ENCODE peak calls at places on chromosomes 4 and X, in nine cellular contexts. R, C, X, G, I, N, Q, Z and B are unnamed samples.

GRCh38 chrX:103170216-103170615 is 44.7 kb upstream of the BEX4 start:
- DNase-seq in I (peak), N (no peak), Q (no peak), C (no peak), Z (no peak), G (no peak), R (peak), X (no peak), B (no peak)

GRCh38 chr4:122364700-122365404 is 14.0 kb upstream of the ADAD1 start:
- DNase-seq in Z (no peak), G (no peak), N (no peak), R (no peak), C (no peak), I (no peak), Q (no peak), X (no peak), B (no peak)

GRCh38 chr4:157837071-157837470 is 335.8 kb downstream of the GASK1B start:
- DNase-seq in I (no peak), Z (no peak), N (no peak), R (no peak), C (no peak), X (no peak), Q (no peak), G (no peak), B (no peak)

GRCh38 chr4:185774815-185775684 is 36.9 kb downstream of the SORBS2 start:
- DNase-seq in X (peak), G (peak), Q (peak), C (peak), Z (peak), N (no peak), I (peak), R (peak), B (no peak)

GRCh38 chrX:2401201-2401589 is 99.6 kb downstream of the DHRSX start:
- DNase-seq in X (no peak), R (peak), I (peak), Z (no peak), C (no peak), N (no peak), G (peak), Q (no peak), B (no peak)

GRCh38 chrX:87045352-87045751 is 472.2 kb upstream of the KLHL4 start:
- DNase-seq in I (no peak), Q (no peak), G (no peak), X (no peak), N (no peak), C (no peak), Z (no peak), R (no peak), B (no peak)

GRCh38 chr4:152620218-152620617 is 59.6 kb downstream of the TMEM154 start:
- DNase-seq in Z (no peak), R (no peak), G (no peak), C (no peak), X (no peak), I (no peak), Q (no peak), N (no peak), B (no peak)

GRCh38 chr4:172648471-172648870 is 520.1 kb upstream of the GALNT7 start:
- DNase-seq in G (no peak), N (no peak), X (no peak), C (no peak), Z (no peak), Q (no peak), I (no peak), R (peak), B (no peak)

GRCh38 chr4:11469900-11470708 is 41.4 kb upstream of the HS3ST1 start:
- DNase-seq in C (no peak), G (no peak), X (no peak), I (no peak), R (peak), N (no peak), Z (no peak), Q (no peak), B (no peak)

DNA sequence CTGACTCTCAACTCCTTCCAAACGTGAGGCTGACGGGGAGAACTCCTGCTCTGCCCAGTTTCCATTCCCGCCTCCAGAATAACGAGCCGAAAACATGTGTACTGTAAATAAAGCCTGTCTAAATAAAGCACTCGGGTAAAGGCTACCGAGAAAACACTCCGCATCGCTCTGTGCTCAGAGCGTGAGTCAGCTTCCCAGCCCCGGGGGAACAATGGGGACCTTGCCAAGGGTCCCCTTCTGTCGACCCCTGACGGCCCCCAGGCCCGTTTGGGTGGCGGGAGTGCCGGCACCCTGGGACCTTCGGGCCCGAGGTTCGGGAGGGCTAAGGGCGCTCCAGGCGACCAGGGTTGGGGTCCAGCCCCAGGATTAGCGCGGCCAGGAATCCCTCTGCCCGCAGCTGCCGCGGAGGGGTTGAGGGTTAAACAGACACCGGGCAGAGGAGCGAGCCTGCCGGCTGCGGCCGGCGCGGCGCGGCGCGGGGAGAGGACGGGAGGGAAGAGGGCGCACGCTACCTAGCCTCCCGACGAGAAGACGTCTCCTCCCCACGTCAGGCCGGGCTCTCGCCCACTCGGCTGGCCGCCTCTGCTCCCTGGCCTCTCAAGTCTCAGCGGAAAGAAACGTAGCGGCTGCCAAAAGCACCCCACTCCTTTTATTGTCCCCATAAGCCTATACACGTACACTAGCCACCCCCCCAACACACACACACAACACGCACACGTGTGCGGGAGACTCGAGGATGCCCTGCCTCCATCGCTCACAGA is 85.5 kb downstream of the BCOR start:
- DNase-seq in N (no peak), Q (peak), C (peak), G (no peak), I (peak), Z (peak), X (peak), R (peak), B (no peak)
- H3K4me3 ChIP-seq in N (no peak), Q (no peak), C (no peak), G (no peak), I (peak), Z (peak), X (peak), R (peak), B (peak)

GRCh38 chrX:148856505-148856904 is 356.1 kb downstream of the AFF2 start:
- DNase-seq in G (no peak), Q (no peak), X (no peak), C (no peak), R (no peak), Z (no peak), I (no peak), N (no peak), B (no peak)

GRCh38 chrX:148854351-148854750 is 353.9 kb downstream of the AFF2 start:
- DNase-seq in R (no peak), X (no peak), Z (no peak), I (peak), G (no peak), Q (no peak), N (no peak), C (peak), B (no peak)
- TF ChIP-seq CTCF in R (no peak), X (no peak), Z (no peak), I (no peak), G (no peak), Q (no peak), N (no peak), C (no peak), B (no peak)

DNA sequence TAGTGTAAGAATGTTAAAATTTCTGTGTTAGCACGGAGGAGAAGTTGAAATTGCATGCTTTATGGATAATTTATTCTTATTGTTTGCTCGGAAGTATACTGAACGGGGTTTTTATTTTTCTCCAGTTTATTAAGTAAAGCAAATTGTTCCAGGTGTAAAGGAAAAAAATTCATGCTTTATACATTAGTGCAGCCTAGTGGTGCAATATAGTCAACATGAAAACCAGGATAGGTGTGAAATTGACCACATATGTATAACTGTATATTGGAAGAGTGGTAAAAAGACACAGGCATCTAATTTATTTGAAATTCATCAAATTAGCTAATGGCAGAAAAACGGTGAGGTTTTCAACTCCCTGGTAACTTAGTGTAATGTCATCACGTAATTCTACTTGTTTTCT is 959 bp downstream of the BRS3 start:
- DNase-seq in R (peak), I (no peak), Z (no peak), N (no peak), X (no peak), G (no peak), Q (no peak), C (no peak), B (no peak)
- H3K4me3 ChIP-seq in R (no peak), I (no peak), Z (no peak), N (no peak), X (no peak), G (no peak), Q (no peak), C (no peak), B (no peak)

GRCh38 chrX:24396236-24396929 is 35.9 kb downstream of the SUPT20HL1 start:
- DNase-seq in R (no peak), Z (no peak), G (no peak), I (peak), X (no peak), C (peak), Q (no peak), N (no peak), B (no peak)

GRCh38 chrX:24392709-24393108 is 32.3 kb downstream of the SUPT20HL1 start:
- DNase-seq in G (no peak), C (peak), N (no peak), X (no peak), R (no peak), I (peak), Q (no peak), Z (peak), B (no peak)

GRCh38 chrX:24398766-24399165 is 38.3 kb downstream of the SUPT20HL1 start:
- DNase-seq in I (no peak), X (no peak), Z (no peak), C (no peak), N (no peak), G (no peak), Q (no peak), R (peak), B (no peak)

GRCh38 chrX:24396930-24397277 is 36.5 kb downstream of the SUPT20HL1 start:
- DNase-seq in R (no peak), Z (no peak), G (no peak), N (no peak), I (no peak), C (no peak), X (peak), Q (no peak), B (no peak)

DNA sequence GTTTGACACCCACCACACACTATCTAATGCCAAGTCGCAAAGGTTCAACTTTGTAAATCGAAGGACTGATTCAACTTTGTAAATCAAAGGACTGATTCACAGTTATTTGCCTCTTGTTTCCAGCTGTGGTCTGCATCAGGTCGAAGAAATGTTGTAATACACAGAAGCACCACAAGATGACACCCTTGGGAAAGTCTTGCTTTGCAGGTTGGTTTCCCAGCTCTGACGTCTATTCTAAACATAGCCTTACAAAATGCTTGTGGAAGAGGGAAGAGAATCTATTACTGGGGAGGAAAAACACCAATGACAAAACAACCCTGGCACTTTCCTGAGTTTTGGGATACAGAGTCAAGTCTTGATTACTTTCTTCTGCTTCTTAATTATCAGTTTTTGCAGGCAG is 35.3 kb downstream of the SUPT20HL1 start:
- DNase-seq in Z (peak), G (peak), I (peak), X (peak), Q (peak), C (peak), R (peak), N (peak), B (peak)
- TF ChIP-seq CTCF in Z (peak), G (peak), I (peak), X (peak), Q (peak), C (peak), R (peak), N (peak), B (peak)

GRCh38 chr4:95541889-95542607 is 6.7 kb downstream of the UNC5C start:
- DNase-seq in I (no peak), C (no peak), G (no peak), Z (no peak), R (no peak), X (no peak), Q (no peak), N (no peak), B (no peak)
- H3K4me3 ChIP-seq in I (no peak), C (peak), G (no peak), Z (no peak), R (no peak), X (peak), Q (no peak), N (peak), B (no peak)

GRCh38 chr4:15682340-15682725 is 706 bp downstream of the FAM200B start:
- DNase-seq in G (no peak), I (peak), R (peak), Z (no peak), Q (no peak), C (no peak), N (no peak), X (no peak), B (no peak)

GRCh38 chr4:15681067-15681371 is 608 bp upstream of the FAM200B start:
- DNase-seq in C (no peak), Q (no peak), Z (no peak), N (no peak), X (no peak), G (no peak), R (no peak), I (no peak), B (no peak)

GRCh38 chr4:15684498-15684897 is 2.9 kb downstream of the FAM200B start:
- DNase-seq in X (no peak), Q (no peak), I (no peak), G (no peak), N (no peak), Z (no peak), C (no peak), R (no peak), B (no peak)

GRCh38 chr4:15682790-15683495 is 1.3 kb downstream of the FAM200B start:
- DNase-seq in X (no peak), I (no peak), G (no peak), C (no peak), R (no peak), N (no peak), Z (no peak), Q (no peak), B (no peak)

GRCh38 chr4:15681372-15682339 is at the start of gene FAM200B:
- DNase-seq in Z (peak), Q (peak), I (peak), R (peak), G (peak), N (peak), X (peak), C (peak), B (peak)
- TF ChIP-seq CTCF in Z (no peak), Q (no peak), I (no peak), R (peak), G (peak), N (peak), X (no peak), C (no peak), B (no peak)